ENCODE peak calls at places on chromosomes 13 and 19, in eight cellular contexts. E is upper lobe of right lung, V is GM06990, W is HEK293T, G is T-cell, O is omental fat pad, B is uterus, X is NCI-H2029 treated with DMSO at 0.1 percent for 48 hours. J is an unnamed sample.

GRCh38 chr13:94344126-94344863 is 135.2 kb downstream of the DCT start:
- DNase-seq in E (no peak), W (no peak), V (no peak), B (no peak), O (no peak), G (no peak), X (no peak), J (no peak)

GRCh38 chr19:55305491-55305890 is 19.6 kb downstream of the TMEM150B start:
- DNase-seq in B (peak), X (no peak), V (no peak), W (peak), E (no peak), O (no peak), G (peak), J (no peak)

GRCh38 chr13:24042710-24043440 is 117.6 kb upstream of the SPATA13 start:
- DNase-seq in V (no peak), W (no peak), G (no peak), O (no peak), X (peak), B (no peak), E (no peak), J (no peak)

GRCh38 chr13:49985129-49985528 is 11.7 kb upstream of the TRIM13 start:
- DNase-seq in X (no peak), W (no peak), B (no peak), G (no peak), O (no peak), V (no peak), E (no peak), J (no peak)

GRCh38 chr19:23378948-23379347 is 16.3 kb downstream of the ZNF91 start:
- DNase-seq in G (no peak), V (no peak), X (no peak), E (no peak), B (no peak), O (no peak), W (no peak), J (no peak)

GRCh38 chr19:18379803-18380747 is 5.9 kb upstream of the GDF15 start:
- DNase-seq in B (peak), W (no peak), X (peak), O (peak), E (peak), V (no peak), G (no peak), J (peak)

GRCh38 chr19:17841810-17842662 is 5.7 kb downstream of the JAK3 start:
- DNase-seq in V (no peak), G (peak), O (no peak), W (peak), B (peak), X (peak), E (peak), J (peak)

GRCh38 chr19:11373166-11373884 is 1.1 kb upstream of the SWSAP1 start:
- DNase-seq in G (no peak), X (peak), W (no peak), B (no peak), V (no peak), O (no peak), E (peak), J (no peak)

GRCh38 chr13:64855506-64855905 is 2374.6 kb downstream of the PCDH9 start:
- DNase-seq in X (no peak), O (no peak), B (no peak), E (no peak), G (no peak), W (no peak), V (no peak), J (no peak)

GRCh38 chr13:44116562-44117315 is 237.0 kb downstream of the LACC1 start:
- DNase-seq in W (no peak), B (no peak), X (no peak), V (no peak), E (no peak), G (no peak), O (no peak), J (no peak)

GRCh38 chr13:66312312-66313087 is 917.6 kb downstream of the PCDH9 start:
- DNase-seq in G (no peak), W (no peak), B (no peak), X (no peak), E (no peak), V (no peak), O (no peak), J (no peak)

GRCh38 chr13:27605610-27606200 is 14.6 kb downstream of the LNX2 start:
- DNase-seq in G (no peak), V (no peak), E (no peak), O (no peak), W (no peak), B (no peak), X (no peak), J (no peak)

GRCh38 chr19:3163230-3163886 is 15.2 kb upstream of the S1PR4 start:
- DNase-seq in E (peak), W (peak), X (peak), G (peak), O (no peak), B (peak), V (no peak), J (peak)

GRCh38 chr13:46521921-46522691 is 30.9 kb upstream of the LRCH1 start:
- DNase-seq in V (no peak), G (no peak), O (no peak), X (no peak), E (no peak), W (no peak), B (no peak), J (no peak)

GRCh38 chr13:80814541-80814940 is 473.6 kb upstream of the SPRY2 start:
- DNase-seq in W (no peak), X (no peak), E (no peak), O (no peak), V (no peak), B (no peak), G (no peak), J (no peak)

GRCh38 chr19:17359905-17360800 is 17.0 kb downstream of the PLVAP start:
- DNase-seq in V (no peak), E (no peak), B (no peak), G (no peak), O (no peak), W (no peak), X (no peak), J (no peak)

GRCh38 chr13:102659168-102659713 is 35.6 kb downstream of the METTL21C start:
- DNase-seq in V (no peak), E (no peak), W (no peak), G (no peak), B (no peak), X (no peak), O (no peak), J (no peak)

GRCh38 chr19:2242811-2243210 is 6.2 kb downstream of the SF3A2 start:
- DNase-seq in B (no peak), E (no peak), V (no peak), G (no peak), O (no peak), X (no peak), W (no peak), J (no peak)

GRCh38 chr13:42735011-42735410 is 46.4 kb upstream of the FAM216B start:
- DNase-seq in O (no peak), X (no peak), W (no peak), V (no peak), G (no peak), E (no peak), B (no peak), J (no peak)

GRCh38 chr19:33484226-33484774 is 37.3 kb downstream of the PEPD start:
- DNase-seq in X (no peak), B (no peak), V (no peak), E (no peak), W (no peak), G (no peak), O (no peak), J (peak)

GRCh38 chr13:32059511-32059984 is 28.0 kb downstream of the FRY start:
- DNase-seq in V (no peak), E (no peak), X (no peak), O (no peak), B (no peak), G (no peak), W (no peak), J (no peak)

GRCh38 chr13:75316427-75316826 is 165.5 kb downstream of the TBC1D4 start:
- DNase-seq in G (no peak), V (no peak), X (no peak), O (no peak), B (no peak), E (no peak), W (no peak), J (no peak)

GRCh38 chr13:18235172-18235571 is 946.5 kb downstream of the TUBA3C start:
- DNase-seq in V (no peak), W (no peak), B (no peak), X (no peak), G (no peak), E (no peak), O (no peak), J (no peak)

GRCh38 chr19:41877490-41877876 is 404 bp downstream of the CD79A start:
- DNase-seq in X (no peak), G (no peak), O (no peak), V (no peak), E (no peak), W (no peak), B (no peak), J (peak)

GRCh38 chr13:114102521-114103288 is 29.7 kb downstream of the RASA3 start:
- DNase-seq in X (no peak), E (peak), V (no peak), G (no peak), W (no peak), B (peak), O (no peak), J (peak)

GRCh38 chr13:64453831-64454230 is 2776.3 kb downstream of the PCDH9 start:
- DNase-seq in O (no peak), B (no peak), G (no peak), V (no peak), X (no peak), E (no peak), W (peak), J (no peak)

J was measured in lower lobe of right lung.